ENCODE peak calls at places on chromosomes 2 and 18, in four cellular contexts. W, U, I and C are unnamed samples.

GRCh38 chr18:34592961-34593382 is 117.1 kb upstream of the DTNA start:
- DNase-seq in W (no peak), U (peak), I (no peak), C (no peak)

GRCh38 chr18:71115261-71115660 is 826.4 kb downstream of the SOCS6 start:
- DNase-seq in W (no peak), U (no peak), I (no peak), C (peak)

GRCh38 chr18:76376668-76377358 is 118.2 kb downstream of the ZNF516 start:
- DNase-seq in W (no peak), U (no peak), I (peak), C (no peak)

GRCh38 chr2:65666156-65666725 is 233.8 kb upstream of the SPRED2 start:
- DNase-seq in W (no peak), U (no peak), I (no peak), C (no peak)

GRCh38 chr18:59900222-59901128 is 679 bp downstream of the PMAIP1 start:
- DNase-seq in W (peak), U (peak), I (peak), C (no peak)

GRCh38 chr2:239294571-239295054 is 106.2 kb downstream of the HDAC4 start:
- DNase-seq in W (no peak), U (no peak), I (no peak), C (no peak)

GRCh38 chr18:75854808-75855207 is 427.3 kb upstream of the SMIM21 start:
- DNase-seq in W (no peak), U (no peak), I (no peak), C (no peak)

GRCh38 chr2:88500691-88501090 is 48.2 kb upstream of the FOXI3 start:
- DNase-seq in W (no peak), U (no peak), I (no peak), C (no peak)

GRCh38 chr2:182248362-182248761 is 178.5 kb downstream of the PDE1A start:
- DNase-seq in W (no peak), U (no peak), I (no peak), C (no peak)

GRCh38 chr2:105114551-105114950 is 76.7 kb downstream of the MRPS9 start:
- DNase-seq in W (no peak), U (peak), I (no peak), C (peak)

GRCh38 chr2:1740714-1741584 is 3.4 kb downstream of the PXDN start:
- DNase-seq in W (no peak), U (no peak), I (no peak), C (no peak)

GRCh38 chr2:181916726-181917377 is 25.3 kb downstream of the ITPRID2 start:
- DNase-seq in W (no peak), U (no peak), I (no peak), C (no peak)

GRCh38 chr18:987325-988186 is 82.9 kb downstream of the ADCYAP1 start:
- DNase-seq in W (no peak), U (no peak), I (no peak), C (peak)

GRCh38 chr2:230798769-230799399 is 65.9 kb upstream of the ITM2C start:
- DNase-seq in W (no peak), U (peak), I (peak), C (no peak)

GRCh38 chr18:21184396-21184996 is 57.5 kb upstream of the GREB1L start:
- DNase-seq in W (no peak), U (no peak), I (no peak), C (no peak)